ENCODE peak calls at places on chromosomes 3 and 15, in eight cellular contexts. Q, H, T, R, U, I, L and F are unnamed samples.

GRCh38 chr15:26929588-26929987 is 41.4 kb upstream of the GABRG3 start:
- DNase-seq in R (no peak), I (no peak), H (no peak), T (no peak), L (no peak), U (no peak), Q (no peak), F (no peak)

GRCh38 chr3:170487091-170487490 is 68.4 kb downstream of the CLDN11 start:
- DNase-seq in I (no peak), U (no peak), Q (no peak), T (no peak), H (no peak), R (no peak), L (no peak), F (no peak)

GRCh38 chr15:70795311-70795665 is 31.9 kb upstream of the UACA start:
- DNase-seq in I (no peak), L (no peak), U (no peak), Q (no peak), T (peak; percentile 95), H (peak; percentile 54), R (no peak), F (no peak)

GRCh38 chr15:48143856-48144255 is 23.1 kb downstream of the SLC24A5 start:
- DNase-seq in T (no peak), L (no peak), R (no peak), I (no peak), H (no peak), Q (no peak), U (no peak), F (no peak)

GRCh38 chr3:108420926-108421325 is 89.5 kb downstream of the MYH15 start:
- DNase-seq in U (no peak), R (no peak), I (no peak), L (no peak), Q (no peak), T (peak; percentile 97), H (no peak), F (no peak)

GRCh38 chr15:58551764-58552504 is 120.1 kb downstream of the LIPC start:
- DNase-seq in U (no peak), L (no peak), Q (no peak), R (peak; percentile 66), T (peak; percentile 94), I (no peak), H (no peak), F (no peak)

GRCh38 chr15:63244976-63245645 is 32.3 kb upstream of the APH1B start:
- DNase-seq in T (peak; percentile 64), L (no peak), R (no peak), H (no peak), U (no peak), I (no peak), Q (no peak), F (no peak)

GRCh38 chr3:11903047-11903446 is 56.4 kb upstream of the TAMM41 start:
- DNase-seq in H (no peak), I (no peak), U (no peak), L (no peak), R (no peak), T (no peak), Q (no peak), F (no peak)

GRCh38 chr15:71112429-71112828 is 2.8 kb upstream of the THSD4 start:
- DNase-seq in U (no peak), Q (no peak), R (no peak), H (no peak), L (no peak), I (no peak), T (no peak), F (no peak)

GRCh38 chr3:114756506-114757279 is 390.4 kb downstream of the ZBTB20 start:
- DNase-seq in L (no peak), R (no peak), H (peak; percentile 61), I (no peak), Q (no peak), U (no peak), T (peak; percentile 90), F (no peak)

GRCh38 chr3:100047455-100048141 is 66.7 kb downstream of the FILIP1L start:
- DNase-seq in L (peak; percentile 24), Q (no peak), T (peak; percentile 86), R (no peak), U (no peak), H (peak; percentile 32), I (peak; percentile 9), F (no peak)
- H3K27ac ChIP-seq in L (no peak overlapping the region), Q (peak overlapping the region; percentile 58), T (peak overlapping the region; percentile 25), R (peak overlapping the region; percentile 30), U (peak overlapping the region; percentile 87), H (no peak overlapping the region), I (no peak overlapping the region), F (peak overlapping the region; percentile 94)

GRCh38 chr15:66738116-66738515 is 36.1 kb downstream of the SMAD6 start:
- DNase-seq in U (no peak), T (no peak), H (no peak), R (peak; percentile 35), L (no peak), I (no peak), Q (no peak), F (no peak)

GRCh38 chr15:66737243-66738010 is 35.4 kb downstream of the SMAD6 start:
- DNase-seq in T (no peak), U (no peak), I (no peak), L (no peak), R (peak; percentile 52), H (no peak), Q (no peak), F (no peak)

GRCh38 chr15:66733976-66734375 is 31.9 kb downstream of the SMAD6 start:
- DNase-seq in T (peak; percentile 42), Q (peak; percentile 53), R (peak; percentile 77), I (no peak), L (no peak), H (no peak), U (no peak), F (no peak)

GRCh38 chr15:66735909-66736305 is 33.9 kb downstream of the SMAD6 start:
- DNase-seq in T (peak; percentile 59), H (no peak), U (no peak), Q (no peak), R (no peak), I (no peak), L (no peak), F (no peak)

DNA sequence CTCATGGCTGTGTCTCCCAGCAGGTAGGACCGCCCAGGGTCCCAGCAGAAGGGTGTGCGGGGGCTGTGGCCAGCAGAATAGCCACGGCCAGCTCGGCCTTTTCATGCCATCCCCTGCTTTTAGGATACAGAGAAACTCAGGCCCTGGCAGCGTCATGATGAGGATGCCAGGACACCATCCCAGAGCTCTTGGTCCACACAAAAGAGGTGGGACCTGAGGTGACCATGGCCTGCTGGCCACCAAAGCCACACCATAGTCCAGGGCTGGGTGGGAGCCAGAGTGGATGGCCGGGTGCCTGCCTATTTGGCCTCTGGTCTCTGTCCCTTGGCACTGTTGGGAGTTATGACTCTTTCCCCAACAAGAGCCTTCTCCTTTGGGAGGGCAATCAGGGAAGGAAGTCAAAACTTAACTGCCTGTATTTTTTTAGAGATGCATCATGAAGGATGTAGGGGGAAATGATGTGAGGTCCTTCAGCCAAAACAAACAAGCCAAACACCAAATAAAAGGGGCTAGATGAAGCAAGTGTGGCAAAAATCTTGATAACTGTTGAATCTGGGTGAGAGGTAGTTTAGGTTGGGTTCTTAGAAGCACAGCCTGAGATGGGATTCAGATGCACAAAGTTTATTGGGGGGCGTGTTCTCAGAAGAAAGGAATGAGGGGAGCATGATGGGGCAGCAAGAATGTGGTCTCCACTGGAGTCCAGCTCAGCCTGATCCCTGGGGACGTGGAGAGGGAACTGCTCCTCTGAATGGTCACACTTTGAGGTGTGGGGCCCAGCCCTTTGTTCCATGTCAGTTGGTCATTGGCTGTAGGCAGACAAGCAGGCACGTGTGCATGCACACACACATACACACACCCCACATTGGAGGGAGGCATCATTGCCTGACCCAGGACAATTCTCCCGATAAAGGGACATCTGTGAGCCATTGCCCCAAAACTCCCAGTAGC is 33.2 kb downstream of the SMAD6 start:
- DNase-seq in L (no peak), U (no peak), R (peak; percentile 81), I (no peak), T (peak; percentile 74), H (no peak), Q (no peak), F (no peak)
- H3K4me3 ChIP-seq in L (no peak overlapping the region), U (no peak overlapping the region), R (no peak overlapping the region), I (no peak overlapping the region), T (no peak overlapping the region), H (no peak overlapping the region), Q (no peak overlapping the region), F (no peak overlapping the region)

GRCh38 chr3:54835701-54836100 is 92.2 kb downstream of the LRTM1 start:
- DNase-seq in H (no peak), U (no peak), I (no peak), T (no peak), L (no peak), Q (no peak), R (no peak), F (no peak)

GRCh38 chr3:54836876-54837275 is 91.0 kb downstream of the LRTM1 start:
- DNase-seq in T (no peak), L (no peak), U (no peak), Q (no peak), H (no peak), I (no peak), R (no peak), F (no peak)

GRCh38 chr3:54841461-54841860 is 86.4 kb downstream of the LRTM1 start:
- DNase-seq in T (no peak), U (no peak), I (no peak), L (no peak), Q (no peak), H (no peak), R (no peak), F (no peak)

GRCh38 chr3:54843352-54843751 is 84.5 kb downstream of the LRTM1 start:
- DNase-seq in U (no peak), H (no peak), I (no peak), Q (no peak), L (no peak), T (no peak), R (no peak), F (no peak)

DNA sequence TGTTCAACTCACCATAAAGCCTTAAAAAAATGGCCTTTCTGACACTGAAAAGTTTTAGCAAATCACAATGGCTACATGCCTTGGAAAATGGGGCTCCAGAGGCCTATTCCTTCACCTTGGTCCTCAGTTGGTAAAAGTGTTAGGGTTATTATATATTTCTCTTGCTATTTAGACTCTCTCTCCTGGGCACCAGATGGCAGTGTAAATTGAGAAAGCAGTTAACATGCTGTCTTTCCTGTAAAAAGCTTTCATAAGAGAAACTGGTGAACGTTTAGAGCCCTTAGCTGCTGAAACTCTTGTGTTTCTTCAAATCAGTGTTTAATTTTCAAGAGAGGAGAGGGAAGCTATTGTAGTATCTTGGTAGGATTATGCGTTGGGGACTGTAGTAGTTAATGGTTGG is 89.9 kb downstream of the LRTM1 start:
- DNase-seq in U (no peak), L (peak; percentile 10), H (no peak), Q (no peak), I (no peak), T (peak; percentile 54), R (no peak), F (no peak)
- H3K27ac ChIP-seq in U (no peak overlapping the region), L (no peak overlapping the region), H (no peak overlapping the region), Q (no peak overlapping the region), I (no peak overlapping the region), T (no peak overlapping the region), R (no peak overlapping the region), F (no peak overlapping the region)

DNA sequence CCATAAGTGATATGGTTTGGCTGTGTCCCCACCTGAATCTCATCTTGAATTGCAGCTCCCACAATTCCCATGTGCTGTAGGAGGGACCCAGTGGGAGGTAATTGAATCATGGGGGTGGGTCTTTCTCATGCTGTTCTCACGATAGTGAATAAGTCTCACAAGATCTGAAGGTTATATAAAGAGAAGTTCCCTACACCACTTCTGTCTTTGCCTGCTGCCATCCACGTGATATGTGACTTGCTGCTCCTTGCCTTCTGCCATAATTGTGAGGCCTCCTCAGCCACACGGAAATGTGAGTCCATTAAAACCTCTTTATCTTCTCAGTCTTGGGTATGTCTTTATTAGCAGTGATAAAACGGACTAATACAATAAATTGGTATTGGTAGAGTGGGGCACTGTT is 75.0 kb upstream of the CADPS start:
- DNase-seq in L (no peak), U (no peak), Q (no peak), I (no peak), T (no peak), R (no peak), H (no peak), F (no peak)
- H3K4me3 ChIP-seq in L (no peak overlapping the region), U (no peak overlapping the region), Q (no peak overlapping the region), I (no peak overlapping the region), T (no peak overlapping the region), R (no peak overlapping the region), H (no peak overlapping the region), F (no peak overlapping the region)